ENCODE peak calls at places on chromosomes 6 and 20, in seven cellular contexts. D is HCT116; F is progenitor cell of endocrine pancreas; Y is HEK293T; I is lower lobe of right lung; K is stimulated activated CD8-positive, alpha-beta memory T cell treated with anti-CD3 and anti-CD28 coated beads, Interleukin-7, amount 100 ng/mL, for 4 hours; Z is GM10248. X is an unnamed sample.

GRCh38 chr6:35451354-35452185 is 568 bp upstream of the FANCE start:
- DNase-seq in K (no peak), D (no peak), I (no peak), Z (no peak), F (no peak), Y (no peak), X (no peak)

GRCh38 chr6:97654674-97655073 is 371.7 kb upstream of the MMS22L start:
- DNase-seq in F (no peak), D (no peak), K (no peak), I (no peak), Z (no peak), Y (no peak), X (no peak)

GRCh38 chr20:10919549-10920140 is 245.8 kb upstream of the JAG1 start:
- DNase-seq in Y (no peak), I (no peak), Z (no peak), K (no peak), D (no peak), F (no peak), X (no peak)

GRCh38 chr6:121522265-121522664 is 86.8 kb downstream of the GJA1 start:
- DNase-seq in K (no peak), I (no peak), Y (no peak), F (no peak), D (no peak), Z (no peak), X (no peak)

GRCh38 chr20:19056909-19057308 is 155.5 kb upstream of the SLC24A3 start:
- DNase-seq in F (no peak), D (no peak), Z (no peak), Y (no peak), K (no peak), I (no peak), X (no peak)

GRCh38 chr20:63896136-63896890 is 1.4 kb downstream of the DNAJC5 start:
- DNase-seq in Y (no peak), I (peak), Z (peak), D (no peak), K (no peak), F (no peak), X (no peak)

GRCh38 chr6:43972915-43973304 is 154.3 kb downstream of the MRPL14 start:
- DNase-seq in D (no peak), F (no peak), K (no peak), I (peak), Y (no peak), Z (no peak), X (peak)

GRCh38 chr6:74409447-74409846 is 713.4 kb downstream of the CD109 start:
- DNase-seq in F (no peak), D (peak), Z (peak), Y (no peak), I (no peak), K (no peak), X (no peak)

GRCh38 chr6:29709178-29709576 is 14.1 kb upstream of the HLA-F start:
- DNase-seq in Z (no peak), Y (no peak), I (no peak), D (no peak), F (no peak), K (no peak), X (no peak)

GRCh38 chr6:32973934-32974333 is 5.5 kb downstream of the BRD2 start:
- DNase-seq in F (no peak), Y (no peak), K (no peak), I (no peak), D (no peak), Z (no peak), X (no peak)

GRCh38 chr20:64160536-64161495 is 3.4 kb upstream of the MYT1 start:
- DNase-seq in Y (no peak), K (no peak), I (peak), F (no peak), Z (no peak), D (no peak), X (no peak)

GRCh38 chr6:1834231-1834630 is 224.5 kb downstream of the FOXC1 start:
- DNase-seq in K (no peak), I (no peak), D (no peak), Z (no peak), F (no peak), Y (no peak), X (no peak)

GRCh38 chr6:168130683-168131371 is 51.8 kb upstream of the FRMD1 start:
- DNase-seq in D (no peak), I (no peak), Y (no peak), Z (no peak), F (peak), K (no peak), X (no peak)

GRCh38 chr20:31485450-31486339 is 10.6 kb downstream of the REM1 start:
- DNase-seq in F (no peak), D (no peak), I (peak), K (no peak), Y (no peak), Z (no peak), X (no peak)

GRCh38 chr20:54340667-54341081 is 132.8 kb downstream of the PFDN4 start:
- DNase-seq in Y (no peak), D (no peak), Z (no peak), I (no peak), F (no peak), K (no peak), X (no peak)

GRCh38 chr20:19495905-19496703 is 262.0 kb upstream of the RIN2 start:
- DNase-seq in I (no peak), F (no peak), K (no peak), Z (no peak), Y (no peak), D (no peak), X (no peak)

GRCh38 chr6:129163551-129163950 is 280.6 kb downstream of the LAMA2 start:
- DNase-seq in K (no peak), D (no peak), Z (no peak), Y (no peak), I (no peak), F (no peak), X (no peak)

GRCh38 chr6:24358219-24358821 is 461 bp upstream of the DCDC2 start:
- DNase-seq in Z (no peak), F (no peak), I (no peak), D (no peak), K (no peak), Y (no peak), X (no peak)

GRCh38 chr20:63957690-63958441 is 1.6 kb upstream of the UCKL1 start:
- DNase-seq in I (no peak), Z (no peak), D (peak), Y (peak), K (no peak), F (no peak), X (no peak)

GRCh38 chr6:75853796-75854195 is 104.8 kb downstream of the MYO6 start:
- DNase-seq in Z (no peak), D (no peak), I (no peak), K (no peak), F (no peak), Y (no peak), X (no peak)

GRCh38 chr6:57310817-57311157 is 6.6 kb upstream of the PRIM2 start:
- DNase-seq in I (no peak), D (no peak), Z (no peak), Y (no peak), K (no peak), F (no peak), X (no peak)

GRCh38 chr6:108117427-108118358 is 43.2 kb upstream of the OSTM1 start:
- DNase-seq in Z (peak), F (peak), D (no peak), Y (no peak), K (no peak), I (peak), X (no peak)

GRCh38 chr6:21522007-21522758 is 71.4 kb upstream of the SOX4 start:
- DNase-seq in Y (no peak), Z (no peak), K (no peak), F (no peak), I (no peak), D (no peak), X (no peak)

GRCh38 chr20:36920334-36920730 is 31.2 kb downstream of the SAMHD1 start:
- DNase-seq in I (no peak), F (no peak), Y (no peak), Z (no peak), D (no peak), K (no peak), X (no peak)

GRCh38 chr6:39214846-39215639 is 14.2 kb downstream of the KCNK5 start:
- DNase-seq in Y (no peak), Z (no peak), K (no peak), D (no peak), F (no peak), I (peak), X (no peak)